ENCODE peak calls at places on chromosomes 13 and 19, in six cellular contexts. F is AG20443; B is uterus; G is central memory CD4-positive, alpha-beta T cell; E is HS-5; Q is A549. Y is an unnamed sample.
A peak's percentile ranks its signal among the peaks of the same experiment; 100 is the strongest.

GRCh38 chr19:50486823-50487515 is 10.3 kb upstream of the GARIN5A start:
- DNase-seq in F (no peak), B (no peak), G (peak; percentile 27), E (no peak), Q (no peak), Y (peak; percentile 42)

GRCh38 chr13:111278258-111278657 is 42.2 kb upstream of the TEX29 start:
- DNase-seq in F (no peak), Q (no peak), G (no peak), B (no peak), E (no peak), Y (no peak)

GRCh38 chr13:41658057-41658642 is 200.8 kb downstream of the RGCC start:
- DNase-seq in E (no peak), F (no peak), B (no peak), Q (no peak), G (no peak), Y (no peak)

GRCh38 chr13:110199046-110199831 is 107.7 kb downstream of the COL4A1 start:
- DNase-seq in E (no peak), G (no peak), F (no peak), B (no peak), Q (no peak), Y (no peak)

GRCh38 chr19:10863107-10863700 is 8.1 kb upstream of the CARM1 start:
- DNase-seq in Q (no peak), E (no peak), B (peak; percentile 42), F (peak; percentile 48), G (no peak), Y (peak; percentile 24)

GRCh38 chr19:44113784-44114390 is 688 bp downstream of the ZNF225 start:
- DNase-seq in F (peak; percentile 29), G (no peak), E (no peak), B (peak; percentile 18), Q (peak; percentile 46), Y (no peak)

GRCh38 chr13:113148940-113149503 is 9.4 kb upstream of the PROZ start:
- DNase-seq in E (no peak), B (no peak), G (no peak), Q (no peak), F (no peak), Y (no peak)

GRCh38 chr13:110448230-110448629 is 113.3 kb downstream of the RAB20 start:
- DNase-seq in Q (no peak), B (no peak), G (no peak), F (peak; percentile 41), E (peak; percentile 49), Y (peak; percentile 87)

GRCh38 chr19:58397533-58398037 is 2.1 kb downstream of the RNF225 start:
- DNase-seq in E (no peak), G (no peak), B (no peak), F (no peak), Q (no peak), Y (no peak)

GRCh38 chr13:78608254-78608704 is 4.9 kb upstream of the POU4F1 start:
- DNase-seq in B (no peak), E (no peak), G (no peak), Q (no peak), F (no peak), Y (no peak)

GRCh38 chr19:45075215-45076028 is 856 bp downstream of the ZNF296 start:
- DNase-seq in B (no peak), E (no peak), Q (peak; percentile 86), G (peak; percentile 22), F (peak; percentile 82), Y (peak; percentile 62)

GRCh38 chr13:30831515-30831914 is 74.6 kb upstream of the MEDAG start:
- DNase-seq in Q (no peak), G (no peak), E (no peak), F (no peak), B (no peak), Y (no peak)

GRCh38 chr13:30808600-30808999 is 73.3 kb downstream of the ALOX5AP start:
- DNase-seq in B (no peak), G (no peak), E (no peak), F (no peak), Q (no peak), Y (no peak)

Y was measured in foreskin keratinocyte.